ENCODE peak calls at places on chromosomes 3 and 15, in eight cellular contexts. One of them, this sample, is unnamed.

GRCh38 chr3:59547874-59548273 is 498.0 kb upstream of the CFAP20DC start:
- DNase-seq in sigmoid colon: no peak
- DNase-seq in OCI-LY7: no peak
- DNase-seq in dorsolateral prefrontal cortex: no peak
- DNase-seq in Peyer's patch: no peak
- DNase-seq in upper lobe of right lung: no peak
- DNase-seq in upper lobe of left lung: no peak
- DNase-seq in neural progenitor cell: no peak
- DNase-seq in this sample: no peak

GRCh38 chr15:54836052-54836795 is 360.5 kb downstream of the RSL24D1 start:
- DNase-seq in sigmoid colon: no peak
- DNase-seq in OCI-LY7: no peak
- DNase-seq in dorsolateral prefrontal cortex: no peak
- DNase-seq in Peyer's patch: no peak
- DNase-seq in upper lobe of right lung: no peak
- DNase-seq in upper lobe of left lung: no peak
- DNase-seq in neural progenitor cell: no peak
- DNase-seq in this sample: no peak

GRCh38 chr3:192449036-192449435 is 278.3 kb downstream of the FGF12 start:
- DNase-seq in sigmoid colon: no peak
- DNase-seq in OCI-LY7: no peak
- DNase-seq in dorsolateral prefrontal cortex: no peak
- DNase-seq in Peyer's patch: no peak
- DNase-seq in upper lobe of right lung: no peak
- DNase-seq in upper lobe of left lung: no peak
- DNase-seq in neural progenitor cell: no peak
- DNase-seq in this sample: no peak

GRCh38 chr15:64991536-64992135 is 1.9 kb upstream of the SPG21 start:
- DNase-seq in sigmoid colon: peak; percentile 72
- DNase-seq in OCI-LY7: no peak
- DNase-seq in dorsolateral prefrontal cortex: no peak
- DNase-seq in Peyer's patch: no peak
- DNase-seq in upper lobe of right lung: no peak
- DNase-seq in upper lobe of left lung: no peak
- DNase-seq in neural progenitor cell: no peak
- DNase-seq in this sample: no peak

GRCh38 chr15:63984331-63984730 is 62.0 kb downstream of the DAPK2 start:
- DNase-seq in sigmoid colon: no peak
- DNase-seq in OCI-LY7: no peak
- DNase-seq in dorsolateral prefrontal cortex: no peak
- DNase-seq in Peyer's patch: no peak
- DNase-seq in upper lobe of right lung: no peak
- DNase-seq in upper lobe of left lung: no peak
- DNase-seq in neural progenitor cell: no peak
- DNase-seq in this sample: no peak

GRCh38 chr15:87154771-87155170 is 1075.1 kb downstream of the AGBL1 start:
- DNase-seq in sigmoid colon: no peak
- DNase-seq in OCI-LY7: no peak
- DNase-seq in dorsolateral prefrontal cortex: no peak
- DNase-seq in Peyer's patch: no peak
- DNase-seq in upper lobe of right lung: no peak
- DNase-seq in upper lobe of left lung: no peak
- DNase-seq in neural progenitor cell: no peak
- DNase-seq in this sample: no peak

GRCh38 chr3:179348325-179349013 is 960 bp downstream of the MFN1 start:
- DNase-seq in sigmoid colon: no peak
- DNase-seq in OCI-LY7: peak; percentile 68
- DNase-seq in dorsolateral prefrontal cortex: no peak
- DNase-seq in Peyer's patch: no peak
- DNase-seq in upper lobe of right lung: no peak
- DNase-seq in upper lobe of left lung: no peak
- DNase-seq in neural progenitor cell: peak; percentile 3
- DNase-seq in this sample: no peak

GRCh38 chr15:39680868-39681267 is 100.0 kb downstream of the THBS1 start:
- DNase-seq in sigmoid colon: no peak
- DNase-seq in OCI-LY7: no peak
- DNase-seq in dorsolateral prefrontal cortex: no peak
- DNase-seq in Peyer's patch: no peak
- DNase-seq in upper lobe of right lung: no peak
- DNase-seq in upper lobe of left lung: no peak
- DNase-seq in neural progenitor cell: no peak
- DNase-seq in this sample: no peak

GRCh38 chr3:65914032-65914739 is 124.5 kb downstream of the MAGI1 start:
- DNase-seq in sigmoid colon: no peak
- DNase-seq in OCI-LY7: no peak
- DNase-seq in dorsolateral prefrontal cortex: no peak
- DNase-seq in Peyer's patch: no peak
- DNase-seq in upper lobe of right lung: no peak
- DNase-seq in upper lobe of left lung: no peak
- DNase-seq in neural progenitor cell: peak; percentile 54
- DNase-seq in this sample: no peak

GRCh38 chr3:172221550-172221949 is 182.2 kb downstream of the FNDC3B start:
- DNase-seq in sigmoid colon: no peak
- DNase-seq in OCI-LY7: no peak
- DNase-seq in dorsolateral prefrontal cortex: no peak
- DNase-seq in Peyer's patch: no peak
- DNase-seq in upper lobe of right lung: no peak
- DNase-seq in upper lobe of left lung: no peak
- DNase-seq in neural progenitor cell: no peak
- DNase-seq in this sample: no peak

GRCh38 chr3:88113311-88114162 is 36.2 kb upstream of the C3orf38 start:
- DNase-seq in sigmoid colon: no peak
- DNase-seq in OCI-LY7: peak; percentile 72
- DNase-seq in dorsolateral prefrontal cortex: no peak
- DNase-seq in Peyer's patch: no peak
- DNase-seq in upper lobe of right lung: no peak
- DNase-seq in upper lobe of left lung: no peak
- DNase-seq in neural progenitor cell: peak; percentile 77
- DNase-seq in this sample: no peak

GRCh38 chr15:44883219-44883900 is 73.1 kb upstream of the TERB2 start:
- DNase-seq in sigmoid colon: no peak
- DNase-seq in OCI-LY7: no peak
- DNase-seq in dorsolateral prefrontal cortex: no peak
- DNase-seq in Peyer's patch: no peak
- DNase-seq in upper lobe of right lung: no peak
- DNase-seq in upper lobe of left lung: no peak
- DNase-seq in neural progenitor cell: no peak
- DNase-seq in this sample: no peak

GRCh38 chr3:10774825-10775224 is 41.2 kb upstream of the SLC6A11 start:
- DNase-seq in sigmoid colon: no peak
- DNase-seq in OCI-LY7: no peak
- DNase-seq in dorsolateral prefrontal cortex: no peak
- DNase-seq in Peyer's patch: no peak
- DNase-seq in upper lobe of right lung: no peak
- DNase-seq in upper lobe of left lung: no peak
- DNase-seq in neural progenitor cell: no peak
- DNase-seq in this sample: no peak

GRCh38 chr15:68700395-68701123 is 120.1 kb downstream of the ANP32A start:
- DNase-seq in sigmoid colon: peak; percentile 86
- DNase-seq in OCI-LY7: no peak
- DNase-seq in dorsolateral prefrontal cortex: peak; percentile 80
- DNase-seq in Peyer's patch: no peak
- DNase-seq in upper lobe of right lung: no peak
- DNase-seq in upper lobe of left lung: peak; percentile 69
- DNase-seq in neural progenitor cell: peak; percentile 58
- DNase-seq in this sample: no peak

GRCh38 chr15:66963084-66963483 is 102.3 kb upstream of the SMAD3 start:
- DNase-seq in sigmoid colon: no peak
- DNase-seq in OCI-LY7: no peak
- DNase-seq in dorsolateral prefrontal cortex: no peak
- DNase-seq in Peyer's patch: no peak
- DNase-seq in upper lobe of right lung: no peak
- DNase-seq in upper lobe of left lung: no peak
- DNase-seq in neural progenitor cell: no peak
- DNase-seq in this sample: no peak

GRCh38 chr3:173395073-173395411 is 2.5 kb upstream of the NLGN1 start:
- DNase-seq in sigmoid colon: no peak
- DNase-seq in OCI-LY7: no peak
- DNase-seq in dorsolateral prefrontal cortex: no peak
- DNase-seq in Peyer's patch: no peak
- DNase-seq in upper lobe of right lung: no peak
- DNase-seq in upper lobe of left lung: no peak
- DNase-seq in neural progenitor cell: no peak
- DNase-seq in this sample: no peak

GRCh38 chr3:27357665-27358258 is 11.4 kb downstream of the NEK10 start:
- DNase-seq in sigmoid colon: no peak
- DNase-seq in OCI-LY7: peak; percentile 64
- DNase-seq in dorsolateral prefrontal cortex: no peak
- DNase-seq in Peyer's patch: no peak
- DNase-seq in upper lobe of right lung: no peak
- DNase-seq in upper lobe of left lung: no peak
- DNase-seq in neural progenitor cell: peak; percentile 73
- DNase-seq in this sample: no peak

GRCh38 chr15:92385096-92385495 is 8.6 kb upstream of the ST8SIA2 start:
- DNase-seq in sigmoid colon: no peak
- DNase-seq in OCI-LY7: no peak
- DNase-seq in dorsolateral prefrontal cortex: no peak
- DNase-seq in Peyer's patch: no peak
- DNase-seq in upper lobe of right lung: no peak
- DNase-seq in upper lobe of left lung: no peak
- DNase-seq in neural progenitor cell: no peak
- DNase-seq in this sample: no peak

GRCh38 chr15:92384391-92384790 is 9.3 kb upstream of the ST8SIA2 start:
- DNase-seq in sigmoid colon: no peak
- DNase-seq in OCI-LY7: no peak
- DNase-seq in dorsolateral prefrontal cortex: no peak
- DNase-seq in Peyer's patch: no peak
- DNase-seq in upper lobe of right lung: no peak
- DNase-seq in upper lobe of left lung: no peak
- DNase-seq in neural progenitor cell: peak; percentile 45
- DNase-seq in this sample: no peak

DNA sequence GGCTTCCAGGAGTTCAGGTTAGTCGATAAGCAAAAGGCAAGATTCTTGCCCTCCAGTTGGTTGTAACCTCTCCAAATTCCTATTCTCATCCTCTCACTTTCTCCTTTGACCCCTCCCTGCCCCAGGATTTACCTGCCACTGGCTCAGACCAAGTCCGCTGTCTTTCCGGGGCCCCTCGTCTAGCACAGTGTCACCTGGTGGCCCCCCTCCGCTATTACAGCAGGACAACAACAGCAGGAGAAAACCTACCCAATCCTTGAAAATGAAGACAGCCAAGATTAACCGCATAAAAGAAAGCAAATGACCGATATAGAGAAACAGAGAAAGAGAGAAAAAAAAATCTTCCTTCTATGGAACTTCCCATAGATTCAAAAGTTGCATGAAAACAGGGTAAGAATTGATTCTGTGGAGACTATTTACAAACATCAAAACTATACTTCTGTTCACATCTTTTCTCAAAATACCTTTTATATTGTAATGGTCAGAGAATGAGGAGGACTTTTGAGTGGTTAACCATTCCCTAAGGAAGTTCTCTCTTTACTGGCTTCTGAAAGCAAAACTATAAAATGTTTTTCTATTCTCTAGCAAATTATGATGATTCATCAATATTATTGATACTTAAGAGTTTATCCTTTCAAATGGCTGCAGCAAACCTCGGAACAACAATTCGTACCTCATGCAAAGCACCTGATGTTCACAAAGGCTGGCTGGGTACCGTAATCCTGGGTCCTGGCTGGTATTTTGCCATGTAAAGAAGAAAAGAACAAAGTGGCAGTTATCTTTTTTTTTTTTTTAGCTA is 10.0 kb upstream of the ST8SIA2 start:
- DNase-seq in sigmoid colon: no peak
- DNase-seq in OCI-LY7: no peak
- DNase-seq in dorsolateral prefrontal cortex: no peak
- DNase-seq in Peyer's patch: no peak
- DNase-seq in upper lobe of right lung: no peak
- DNase-seq in upper lobe of left lung: no peak
- DNase-seq in neural progenitor cell: peak; percentile 72
- DNase-seq in this sample: no peak
- TF ChIP-seq CTCF in sigmoid colon: peak; percentile 17
- TF ChIP-seq CTCF in OCI-LY7: peak; percentile 70
- TF ChIP-seq CTCF in dorsolateral prefrontal cortex: no peak
- TF ChIP-seq CTCF in Peyer's patch: peak; percentile 48
- TF ChIP-seq CTCF in upper lobe of right lung: peak; percentile 46
- TF ChIP-seq CTCF in upper lobe of left lung: peak; percentile 25
- TF ChIP-seq CTCF in neural progenitor cell: peak; percentile 94
- TF ChIP-seq CTCF in this sample: peak; percentile 37

GRCh38 chr3:125037498-125038150 is 18.2 kb downstream of the HEG1 start:
- DNase-seq in sigmoid colon: no peak
- DNase-seq in OCI-LY7: no peak
- DNase-seq in dorsolateral prefrontal cortex: no peak
- DNase-seq in Peyer's patch: no peak
- DNase-seq in upper lobe of right lung: no peak
- DNase-seq in upper lobe of left lung: no peak
- DNase-seq in neural progenitor cell: no peak
- DNase-seq in this sample: no peak
- H3K27ac ChIP-seq in sigmoid colon: no peak overlapping the region
- H3K27ac ChIP-seq in OCI-LY7: no peak overlapping the region
- H3K27ac ChIP-seq in dorsolateral prefrontal cortex: no peak overlapping the region
- H3K27ac ChIP-seq in Peyer's patch: no peak overlapping the region
- H3K27ac ChIP-seq in upper lobe of right lung: no peak overlapping the region
- H3K27ac ChIP-seq in upper lobe of left lung: peak overlapping the region; percentile 62
- H3K27ac ChIP-seq in neural progenitor cell: no peak overlapping the region
- H3K27ac ChIP-seq in this sample: no peak overlapping the region

DNA sequence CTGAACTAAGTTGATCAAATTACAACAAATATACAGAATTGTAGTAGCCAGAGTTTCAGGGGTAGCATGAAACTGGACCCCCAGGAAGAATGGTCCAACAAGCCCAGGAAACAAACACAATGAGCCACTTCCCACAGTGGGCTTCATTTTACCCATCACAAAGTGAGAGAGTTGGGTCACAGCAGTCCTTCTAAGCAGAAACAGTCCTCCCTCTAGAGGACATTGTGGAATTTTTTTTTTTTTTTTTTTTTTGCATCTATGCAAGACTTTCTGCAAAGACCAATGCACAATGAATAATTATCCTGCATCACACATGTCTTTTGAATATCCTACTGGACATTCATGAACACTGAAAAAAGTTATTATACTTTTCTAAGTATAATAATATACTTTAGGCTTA is 73.8 kb upstream of the ATP13A5 start:
- DNase-seq in sigmoid colon: no peak
- DNase-seq in OCI-LY7: no peak
- DNase-seq in dorsolateral prefrontal cortex: no peak
- DNase-seq in Peyer's patch: no peak
- DNase-seq in upper lobe of right lung: no peak
- DNase-seq in upper lobe of left lung: no peak
- DNase-seq in neural progenitor cell: peak; percentile 19
- DNase-seq in this sample: no peak
- TF ChIP-seq CTCF in sigmoid colon: no peak
- TF ChIP-seq CTCF in OCI-LY7: peak; percentile 40
- TF ChIP-seq CTCF in dorsolateral prefrontal cortex: no peak
- TF ChIP-seq CTCF in Peyer's patch: no peak
- TF ChIP-seq CTCF in upper lobe of right lung: no peak
- TF ChIP-seq CTCF in upper lobe of left lung: no peak
- TF ChIP-seq CTCF in neural progenitor cell: peak; percentile 45
- TF ChIP-seq CTCF in this sample: no peak

GRCh38 chr15:50107591-50108408 is 11.2 kb downstream of the ATP8B4 start:
- DNase-seq in sigmoid colon: no peak
- DNase-seq in OCI-LY7: no peak
- DNase-seq in dorsolateral prefrontal cortex: no peak
- DNase-seq in Peyer's patch: no peak
- DNase-seq in upper lobe of right lung: no peak
- DNase-seq in upper lobe of left lung: no peak
- DNase-seq in neural progenitor cell: no peak
- DNase-seq in this sample: peak; percentile 72
- H3K27ac ChIP-seq in sigmoid colon: no peak overlapping the region
- H3K27ac ChIP-seq in OCI-LY7: no peak overlapping the region
- H3K27ac ChIP-seq in dorsolateral prefrontal cortex: no peak overlapping the region
- H3K27ac ChIP-seq in Peyer's patch: peak overlapping the region; percentile 38
- H3K27ac ChIP-seq in upper lobe of right lung: peak overlapping the region; percentile 52
- H3K27ac ChIP-seq in upper lobe of left lung: peak overlapping the region; percentile 78
- H3K27ac ChIP-seq in neural progenitor cell: no peak overlapping the region
- H3K27ac ChIP-seq in this sample: peak overlapping the region; percentile 56

This sample was measured in lower lobe of right lung.